ENCODE peak calls at places on chromosomes 13 and 19, in seven cellular contexts. One of them, this sample, is unnamed.

GRCh38 chr19:50693064-50693975 is 26.3 kb downstream of the SHANK1 start:
- DNase-seq in left lung: no peak
- DNase-seq in psoas muscle: peak; percentile 29
- DNase-seq in A549: no peak
- DNase-seq in small intestine: no peak
- DNase-seq in right cardiac atrium: no peak
- DNase-seq in fibroblast of lung: no peak
- DNase-seq in this sample: no peak

GRCh38 chr13:99044764-99045163 is 66.9 kb upstream of the DOCK9 start:
- DNase-seq in left lung: no peak
- DNase-seq in psoas muscle: no peak
- DNase-seq in small intestine: no peak
- DNase-seq in fibroblast of lung: no peak
- DNase-seq in A549: no peak
- DNase-seq in right cardiac atrium: no peak
- DNase-seq in this sample: no peak

GRCh38 chr19:37817180-37817911 is 38.0 kb upstream of the ZNF573 start:
- DNase-seq in right cardiac atrium: peak; percentile 95
- DNase-seq in small intestine: peak; percentile 24
- DNase-seq in psoas muscle: peak; percentile 82
- DNase-seq in fibroblast of lung: peak; percentile 55
- DNase-seq in left lung: peak; percentile 84
- DNase-seq in A549: no peak
- DNase-seq in this sample: no peak

GRCh38 chr13:77298403-77298802 is 28.5 kb downstream of the MYCBP2 start:
- DNase-seq in small intestine: no peak
- DNase-seq in right cardiac atrium: no peak
- DNase-seq in psoas muscle: no peak
- DNase-seq in fibroblast of lung: no peak
- DNase-seq in left lung: no peak
- DNase-seq in A549: no peak
- DNase-seq in this sample: no peak

GRCh38 chr13:28392896-28393295 is 102.0 kb downstream of the FLT1 start:
- DNase-seq in fibroblast of lung: no peak
- DNase-seq in small intestine: no peak
- DNase-seq in psoas muscle: no peak
- DNase-seq in A549: no peak
- DNase-seq in right cardiac atrium: no peak
- DNase-seq in left lung: no peak
- DNase-seq in this sample: no peak

GRCh38 chr19:35332817-35333216 is 3.8 kb downstream of the CD22 start:
- DNase-seq in right cardiac atrium: peak; percentile 20
- DNase-seq in fibroblast of lung: no peak
- DNase-seq in small intestine: no peak
- DNase-seq in A549: no peak
- DNase-seq in left lung: peak; percentile 52
- DNase-seq in psoas muscle: no peak
- DNase-seq in this sample: no peak

GRCh38 chr13:40477623-40478608 is 188.5 kb downstream of the FOXO1 start:
- DNase-seq in right cardiac atrium: peak; percentile 87
- DNase-seq in fibroblast of lung: peak; percentile 22
- DNase-seq in left lung: no peak
- DNase-seq in A549: no peak
- DNase-seq in small intestine: no peak
- DNase-seq in psoas muscle: peak; percentile 82
- DNase-seq in this sample: no peak

GRCh38 chr13:39967199-39967959 is 311.9 kb downstream of the COG6 start:
- DNase-seq in psoas muscle: no peak
- DNase-seq in A549: no peak
- DNase-seq in right cardiac atrium: no peak
- DNase-seq in small intestine: no peak
- DNase-seq in left lung: no peak
- DNase-seq in fibroblast of lung: no peak
- DNase-seq in this sample: no peak

GRCh38 chr19:6534451-6535093 is 3.7 kb downstream of the TNFSF9 start:
- DNase-seq in left lung: no peak
- DNase-seq in psoas muscle: no peak
- DNase-seq in small intestine: no peak
- DNase-seq in right cardiac atrium: no peak
- DNase-seq in A549: no peak
- DNase-seq in fibroblast of lung: no peak
- DNase-seq in this sample: no peak

GRCh38 chr13:34901577-34901976 is 40.5 kb upstream of the NBEA start:
- DNase-seq in fibroblast of lung: no peak
- DNase-seq in right cardiac atrium: no peak
- DNase-seq in left lung: no peak
- DNase-seq in psoas muscle: no peak
- DNase-seq in A549: no peak
- DNase-seq in small intestine: no peak
- DNase-seq in this sample: no peak

GRCh38 chr13:103852036-103852435 is 785.8 kb upstream of the SLC10A2 start:
- DNase-seq in fibroblast of lung: no peak
- DNase-seq in psoas muscle: no peak
- DNase-seq in left lung: no peak
- DNase-seq in small intestine: no peak
- DNase-seq in right cardiac atrium: no peak
- DNase-seq in A549: no peak
- DNase-seq in this sample: no peak

GRCh38 chr13:113785051-113786010 is 26.3 kb downstream of the TMEM255B start:
- DNase-seq in right cardiac atrium: no peak
- DNase-seq in psoas muscle: no peak
- DNase-seq in fibroblast of lung: peak; percentile 72
- DNase-seq in small intestine: no peak
- DNase-seq in left lung: no peak
- DNase-seq in A549: no peak
- DNase-seq in this sample: no peak

GRCh38 chr13:39913928-39914327 is 258.5 kb downstream of the COG6 start:
- DNase-seq in left lung: no peak
- DNase-seq in right cardiac atrium: peak; percentile 62
- DNase-seq in psoas muscle: no peak
- DNase-seq in fibroblast of lung: no peak
- DNase-seq in small intestine: no peak
- DNase-seq in A549: no peak
- DNase-seq in this sample: no peak

GRCh38 chr19:38734426-38735256 is 9.6 kb downstream of the CAPN12 start:
- DNase-seq in fibroblast of lung: peak; percentile 30
- DNase-seq in right cardiac atrium: peak; percentile 61
- DNase-seq in A549: peak; percentile 65
- DNase-seq in small intestine: peak; percentile 54
- DNase-seq in left lung: no peak
- DNase-seq in psoas muscle: peak; percentile 62
- DNase-seq in this sample: no peak

GRCh38 chr13:105177265-105177900 is 1358.1 kb downstream of the EFNB2 start:
- DNase-seq in small intestine: no peak
- DNase-seq in A549: no peak
- DNase-seq in psoas muscle: no peak
- DNase-seq in left lung: no peak
- DNase-seq in right cardiac atrium: no peak
- DNase-seq in fibroblast of lung: peak; percentile 8
- DNase-seq in this sample: no peak

GRCh38 chr13:63472736-63473135 is 2057.1 kb upstream of the PCDH20 start:
- DNase-seq in psoas muscle: no peak
- DNase-seq in fibroblast of lung: no peak
- DNase-seq in left lung: no peak
- DNase-seq in A549: no peak
- DNase-seq in right cardiac atrium: no peak
- DNase-seq in small intestine: no peak
- DNase-seq in this sample: no peak

GRCh38 chr19:48806818-48807589 is 3.8 kb downstream of the BCAT2 start:
- DNase-seq in fibroblast of lung: peak; percentile 40
- DNase-seq in small intestine: peak; percentile 92
- DNase-seq in psoas muscle: peak; percentile 57
- DNase-seq in right cardiac atrium: no peak
- DNase-seq in A549: peak; percentile 76
- DNase-seq in left lung: no peak
- DNase-seq in this sample: peak; percentile 64

GRCh38 chr13:80871481-80871880 is 530.6 kb upstream of the SPRY2 start:
- DNase-seq in A549: no peak
- DNase-seq in right cardiac atrium: no peak
- DNase-seq in fibroblast of lung: peak; percentile 67
- DNase-seq in left lung: no peak
- DNase-seq in psoas muscle: no peak
- DNase-seq in small intestine: no peak
- DNase-seq in this sample: no peak

GRCh38 chr13:20826301-20826700 is 52.5 kb upstream of the EEF1AKMT1 start:
- DNase-seq in fibroblast of lung: no peak
- DNase-seq in A549: no peak
- DNase-seq in left lung: no peak
- DNase-seq in psoas muscle: no peak
- DNase-seq in small intestine: no peak
- DNase-seq in right cardiac atrium: no peak
- DNase-seq in this sample: no peak

GRCh38 chr19:10637894-10638293 is 12.5 kb downstream of the SLC44A2 start:
- DNase-seq in A549: no peak
- DNase-seq in left lung: no peak
- DNase-seq in fibroblast of lung: no peak
- DNase-seq in small intestine: no peak
- DNase-seq in right cardiac atrium: peak; percentile 25
- DNase-seq in psoas muscle: no peak
- DNase-seq in this sample: no peak

DNA sequence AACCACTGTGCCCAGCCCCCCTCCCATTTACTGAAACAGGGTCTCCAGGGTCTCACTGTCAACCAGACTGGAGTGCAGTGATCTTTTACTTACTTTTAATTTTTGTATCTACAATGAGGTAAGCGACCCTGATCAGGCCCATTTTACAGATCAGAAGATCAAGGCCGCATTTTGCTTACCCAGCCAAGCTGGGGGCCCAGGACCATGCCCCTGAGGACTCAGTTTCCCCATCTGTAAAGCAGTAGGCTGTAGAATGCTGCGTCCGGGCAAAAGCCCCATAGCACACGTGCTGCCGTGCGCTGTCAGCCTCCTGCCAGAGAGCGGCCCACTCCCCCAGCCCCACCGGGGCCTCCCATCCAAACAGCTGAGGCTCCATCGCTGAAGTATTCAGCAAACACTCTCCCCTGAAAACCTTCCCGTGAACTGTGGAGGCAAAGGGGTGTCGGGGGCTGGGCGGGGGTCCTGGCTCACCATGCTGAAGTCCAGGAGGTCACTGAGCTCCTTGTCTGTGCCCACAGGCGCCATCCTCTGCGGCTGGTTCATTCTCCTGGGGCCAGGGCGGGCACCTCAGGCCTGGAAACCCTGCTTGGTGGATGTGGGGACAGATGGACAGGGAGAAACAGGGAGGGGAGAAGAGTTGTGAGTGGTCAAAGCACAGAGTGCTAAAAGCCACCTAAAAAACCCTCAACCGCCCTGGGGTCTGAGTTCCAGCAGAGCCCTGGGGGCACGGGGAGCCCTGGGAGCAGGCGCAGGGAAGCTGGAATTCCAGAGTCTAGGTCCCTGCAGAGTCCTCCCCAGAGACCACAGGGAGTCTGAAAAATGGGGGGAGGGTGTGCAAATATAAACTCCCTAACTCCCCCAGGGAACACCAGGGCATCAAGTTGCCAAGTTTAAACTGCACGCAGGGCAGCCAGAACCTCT is 2.4 kb downstream of the TCF3 start:
- DNase-seq in left lung: peak; percentile 54
- DNase-seq in small intestine: no peak
- DNase-seq in right cardiac atrium: no peak
- DNase-seq in psoas muscle: no peak
- DNase-seq in A549: no peak
- DNase-seq in fibroblast of lung: no peak
- DNase-seq in this sample: no peak
- H3K4me1 ChIP-seq in left lung: peaks cover 4% of the 10 kb centered on the region
- H3K4me1 ChIP-seq in small intestine: no peaks in the 10 kb centered on the region
- H3K4me1 ChIP-seq in right cardiac atrium: no peaks in the 10 kb centered on the region
- H3K4me1 ChIP-seq in psoas muscle: peaks cover 12% of the 10 kb centered on the region
- H3K4me1 ChIP-seq in A549: peaks cover 9% of the 10 kb centered on the region
- H3K4me1 ChIP-seq in fibroblast of lung: peaks cover 3% of the 10 kb centered on the region
- H3K4me1 ChIP-seq in this sample: no peaks in the 10 kb centered on the region

GRCh38 chr19:16113727-16114126 is 2.0 kb downstream of the RAB8A start:
- DNase-seq in right cardiac atrium: no peak
- DNase-seq in psoas muscle: no peak
- DNase-seq in left lung: no peak
- DNase-seq in A549: no peak
- DNase-seq in small intestine: no peak
- DNase-seq in fibroblast of lung: no peak
- DNase-seq in this sample: no peak
- H3K4me1 ChIP-seq in right cardiac atrium: peaks cover 8% of the 10 kb centered on the region
- H3K4me1 ChIP-seq in psoas muscle: peaks cover 12% of the 10 kb centered on the region
- H3K4me1 ChIP-seq in left lung: peaks cover 10% of the 10 kb centered on the region
- H3K4me1 ChIP-seq in A549: peaks cover 13% of the 10 kb centered on the region
- H3K4me1 ChIP-seq in small intestine: peaks cover 11% of the 10 kb centered on the region
- H3K4me1 ChIP-seq in fibroblast of lung: peaks cover 9% of the 10 kb centered on the region
- H3K4me1 ChIP-seq in this sample: peaks cover 16% of the 10 kb centered on the region

DNA sequence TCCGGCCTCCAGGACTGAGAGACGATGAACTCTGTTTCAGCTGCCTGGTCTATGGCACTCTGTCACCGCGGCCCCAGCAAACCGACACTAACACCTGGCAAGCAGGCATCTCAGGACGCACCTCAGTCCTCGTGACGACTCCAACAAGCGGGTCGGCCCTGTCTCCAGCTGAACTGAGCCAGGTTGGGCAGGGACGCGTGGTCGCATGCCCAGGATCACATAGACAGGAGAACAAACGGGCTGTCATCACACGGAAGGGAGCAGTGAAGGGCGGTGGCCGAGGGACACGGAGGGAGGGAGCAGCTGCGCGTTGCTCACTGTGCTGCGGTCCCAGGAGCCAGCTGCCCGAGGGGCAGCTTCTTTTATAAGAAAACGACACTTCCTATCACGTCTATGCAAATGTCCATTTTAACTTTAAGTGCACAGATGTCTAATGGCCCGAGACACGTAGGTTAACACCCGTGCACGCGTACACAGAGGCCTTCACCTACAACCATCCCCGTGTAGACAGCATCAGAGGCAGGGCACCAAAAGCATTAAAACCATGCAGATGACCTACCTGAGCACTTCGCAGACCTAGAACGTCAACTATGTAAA is 8.9 kb downstream of the SGTA start:
- DNase-seq in left lung: no peak
- DNase-seq in small intestine: no peak
- DNase-seq in fibroblast of lung: no peak
- DNase-seq in psoas muscle: peak; percentile 57
- DNase-seq in right cardiac atrium: peak; percentile 61
- DNase-seq in A549: no peak
- DNase-seq in this sample: no peak
- H3K4me1 ChIP-seq in left lung: no peaks in the 10 kb centered on the region
- H3K4me1 ChIP-seq in small intestine: peaks cover 3% of the 10 kb centered on the region
- H3K4me1 ChIP-seq in fibroblast of lung: peaks cover 6% of the 10 kb centered on the region
- H3K4me1 ChIP-seq in psoas muscle: peaks cover 75% of the 10 kb centered on the region
- H3K4me1 ChIP-seq in right cardiac atrium: peaks cover 16% of the 10 kb centered on the region
- H3K4me1 ChIP-seq in A549: no peaks in the 10 kb centered on the region
- H3K4me1 ChIP-seq in this sample: no peaks in the 10 kb centered on the region

GRCh38 chr19:2268480-2268830 is 12.2 kb upstream of the JSRP1 start:
- DNase-seq in left lung: no peak
- DNase-seq in right cardiac atrium: no peak
- DNase-seq in small intestine: no peak
- DNase-seq in A549: no peak
- DNase-seq in fibroblast of lung: no peak
- DNase-seq in psoas muscle: no peak
- DNase-seq in this sample: no peak
- H3K4me1 ChIP-seq in left lung: peaks cover 34% of the 10 kb centered on the region
- H3K4me1 ChIP-seq in right cardiac atrium: no peaks in the 10 kb centered on the region
- H3K4me1 ChIP-seq in small intestine: peaks cover 4% of the 10 kb centered on the region
- H3K4me1 ChIP-seq in A549: peaks cover 27% of the 10 kb centered on the region
- H3K4me1 ChIP-seq in fibroblast of lung: peaks cover 14% of the 10 kb centered on the region
- H3K4me1 ChIP-seq in psoas muscle: peaks cover 35% of the 10 kb centered on the region
- H3K4me1 ChIP-seq in this sample: peaks cover 15% of the 10 kb centered on the region

This sample was measured in HAP-1.